ENCODE peak calls at places on chromosomes 3 and 15, in ten cellular contexts. H is gastrocnemius medialis; V is SK-N-DZ; E is H9; A is GM12865; O is fibroblast of mammary gland; Q is bronchial epithelial cell; T is NCI-H1092; C is GM23248; M is activated naive CD4-positive, alpha-beta T cell treated with anti-CD3 and anti-CD28 coated beads, Interleukin-2, amount 10 ng/mL, durations not matched to agents 7 days and 5 days. W is an unnamed sample.

GRCh38 chr3:78462021-78462420 is 1305.8 kb downstream of the ROBO1 start:
- DNase-seq in T (no peak), C (no peak), H (no peak), M (no peak), O (no peak), V (peak), A (no peak), E (no peak), Q (no peak), W (no peak)

GRCh38 chr15:52714968-52715367 is 35.8 kb upstream of the ATOSA start:
- DNase-seq in V (no peak), A (no peak), C (no peak), H (no peak), M (no peak), T (no peak), Q (no peak), O (no peak), E (no peak), W (no peak)

GRCh38 chr15:101827257-101827656 is 15.3 kb downstream of the OR4F15 start:
- DNase-seq in O (peak), T (no peak), V (no peak), Q (no peak), C (peak), H (no peak), M (no peak), A (no peak), E (no peak), W (peak)

GRCh38 chr15:89577776-89578115 is 2.5 kb downstream of the TICRR start:
- DNase-seq in H (no peak), A (no peak), T (no peak), E (no peak), C (no peak), V (no peak), Q (no peak), O (no peak), M (no peak), W (no peak)

GRCh38 chr15:42089942-42090341 is 4.4 kb downstream of the PLA2G4D start:
- DNase-seq in Q (no peak), M (no peak), A (no peak), O (no peak), H (no peak), T (no peak), V (no peak), C (no peak), E (no peak), W (no peak)

GRCh38 chr3:159077860-159078259 is 276.0 kb downstream of the MFSD1 start:
- DNase-seq in A (no peak), O (peak), C (peak), H (no peak), M (no peak), T (no peak), V (no peak), Q (peak), E (no peak), W (peak)

GRCh38 chr15:62782100-62782791 is 260.3 kb upstream of the TPM1 start:
- DNase-seq in T (peak), Q (peak), C (peak), O (peak), E (peak), A (peak), V (peak), M (peak), H (peak), W (peak)

GRCh38 chr15:63749330-63749942 is 84.3 kb downstream of the HERC1 start:
- DNase-seq in Q (no peak), C (peak), V (no peak), E (no peak), A (no peak), T (no peak), M (no peak), O (no peak), H (no peak), W (peak)

GRCh38 chr3:5068531-5068930 is 53.6 kb upstream of the ARL8B start:
- DNase-seq in C (no peak), T (no peak), M (no peak), A (no peak), H (no peak), Q (no peak), O (no peak), V (no peak), E (no peak), W (no peak)

GRCh38 chr3:133890972-133891644 is 4.6 kb downstream of the RAB6B start:
- DNase-seq in T (no peak), O (no peak), A (no peak), Q (no peak), H (no peak), E (no peak), M (no peak), V (no peak), C (no peak), W (no peak)

GRCh38 chr3:13704174-13704573 is 155.2 kb downstream of the FBLN2 start:
- DNase-seq in O (no peak), H (no peak), T (no peak), A (no peak), V (no peak), Q (no peak), C (no peak), M (no peak), E (no peak), W (no peak)

GRCh38 chr3:94873751-94874150 is 810.9 kb downstream of the NSUN3 start:
- DNase-seq in E (no peak), O (no peak), C (no peak), H (no peak), T (no peak), A (no peak), V (no peak), Q (no peak), M (no peak), W (no peak)

GRCh38 chr3:42094128-42094527 is 3.0 kb downstream of the TRAK1 start:
- DNase-seq in T (no peak), A (peak), E (no peak), O (no peak), Q (no peak), C (peak), V (no peak), H (no peak), M (no peak), W (no peak)

GRCh38 chr15:88126695-88127476 is 129.7 kb downstream of the NTRK3 start:
- DNase-seq in C (peak), V (no peak), H (no peak), M (no peak), T (no peak), Q (no peak), E (no peak), A (no peak), O (no peak), W (no peak)

GRCh38 chr3:143970773-143971366 is 753 bp upstream of the DIPK2A start:
- DNase-seq in M (peak), H (peak), E (peak), V (peak), C (peak), A (peak), T (peak), Q (peak), O (peak), W (no peak)

GRCh38 chr15:76140069-76140454 is 80.3 kb downstream of the TMEM266 start:
- DNase-seq in H (no peak), A (no peak), E (peak), Q (no peak), O (no peak), C (no peak), V (no peak), M (no peak), T (no peak), W (no peak)